ENCODE peak calls at places on chromosomes 6 and 20, in nine cellular contexts. One of them, this sample, is unnamed.
A peak's percentile ranks its signal among the peaks of the same experiment; 100 is the strongest.

GRCh38 chr6:3360727-3361045 is 96.2 kb downstream of the SLC22A23 start:
- DNase-seq in NCI-H1105: no peak
- DNase-seq in GM04503: no peak
- DNase-seq in pancreas: no peak
- DNase-seq in AG08396: no peak
- DNase-seq in T1000: no peak
- DNase-seq in activated T-cell treated with anti-CD3 and anti-CD28 coated beads, Interleukin-2, amount 50 U/mL, for 72 hours: no peak
- DNase-seq in NCI-H1092: no peak
- DNase-seq in left ventricle myocardium superior: no peak
- DNase-seq in this sample: no peak

GRCh38 chr6:34319471-34319885 is 70.7 kb upstream of the SMIM29 start:
- DNase-seq in NCI-H1105: no peak
- DNase-seq in GM04503: no peak
- DNase-seq in pancreas: no peak
- DNase-seq in AG08396: no peak
- DNase-seq in T1000: no peak
- DNase-seq in activated T-cell treated with anti-CD3 and anti-CD28 coated beads, Interleukin-2, amount 50 U/mL, for 72 hours: no peak
- DNase-seq in NCI-H1092: no peak
- DNase-seq in left ventricle myocardium superior: no peak
- DNase-seq in this sample: no peak

GRCh38 chr20:2042400-2042799 is 48.5 kb upstream of the PDYN start:
- DNase-seq in NCI-H1105: no peak
- DNase-seq in GM04503: peak; percentile 27
- DNase-seq in pancreas: no peak
- DNase-seq in AG08396: peak; percentile 61
- DNase-seq in T1000: no peak
- DNase-seq in activated T-cell treated with anti-CD3 and anti-CD28 coated beads, Interleukin-2, amount 50 U/mL, for 72 hours: no peak
- DNase-seq in NCI-H1092: no peak
- DNase-seq in left ventricle myocardium superior: no peak
- DNase-seq in this sample: no peak

GRCh38 chr6:8494730-8495129 is 59.4 kb upstream of the SLC35B3 start:
- DNase-seq in NCI-H1105: no peak
- DNase-seq in GM04503: no peak
- DNase-seq in pancreas: no peak
- DNase-seq in AG08396: no peak
- DNase-seq in T1000: no peak
- DNase-seq in activated T-cell treated with anti-CD3 and anti-CD28 coated beads, Interleukin-2, amount 50 U/mL, for 72 hours: no peak
- DNase-seq in NCI-H1092: no peak
- DNase-seq in left ventricle myocardium superior: no peak
- DNase-seq in this sample: no peak

GRCh38 chr20:3203315-3204123 is 963 bp downstream of the DDRGK1 start:
- DNase-seq in NCI-H1105: peak; percentile 65
- DNase-seq in GM04503: no peak
- DNase-seq in pancreas: peak; percentile 52
- DNase-seq in AG08396: peak; percentile 60
- DNase-seq in T1000: no peak
- DNase-seq in activated T-cell treated with anti-CD3 and anti-CD28 coated beads, Interleukin-2, amount 50 U/mL, for 72 hours: peak; percentile 34
- DNase-seq in NCI-H1092: peak; percentile 51
- DNase-seq in left ventricle myocardium superior: no peak
- DNase-seq in this sample: no peak

GRCh38 chr6:9095671-9096260 is 660.4 kb upstream of the SLC35B3 start:
- DNase-seq in NCI-H1105: no peak
- DNase-seq in GM04503: no peak
- DNase-seq in pancreas: no peak
- DNase-seq in AG08396: no peak
- DNase-seq in T1000: no peak
- DNase-seq in activated T-cell treated with anti-CD3 and anti-CD28 coated beads, Interleukin-2, amount 50 U/mL, for 72 hours: no peak
- DNase-seq in NCI-H1092: no peak
- DNase-seq in left ventricle myocardium superior: no peak
- DNase-seq in this sample: no peak

GRCh38 chr6:44176935-44177509 is 18.4 kb downstream of the CAPN11 start:
- DNase-seq in NCI-H1105: no peak
- DNase-seq in GM04503: no peak
- DNase-seq in pancreas: no peak
- DNase-seq in AG08396: no peak
- DNase-seq in T1000: no peak
- DNase-seq in activated T-cell treated with anti-CD3 and anti-CD28 coated beads, Interleukin-2, amount 50 U/mL, for 72 hours: peak; percentile 61
- DNase-seq in NCI-H1092: no peak
- DNase-seq in left ventricle myocardium superior: peak; percentile 9
- DNase-seq in this sample: no peak

GRCh38 chr6:34696189-34696738 is 303 bp downstream of the ILRUN start:
- DNase-seq in NCI-H1105: no peak
- DNase-seq in GM04503: no peak
- DNase-seq in pancreas: peak; percentile 76
- DNase-seq in AG08396: no peak
- DNase-seq in T1000: no peak
- DNase-seq in activated T-cell treated with anti-CD3 and anti-CD28 coated beads, Interleukin-2, amount 50 U/mL, for 72 hours: no peak
- DNase-seq in NCI-H1092: no peak
- DNase-seq in left ventricle myocardium superior: peak; percentile 78
- DNase-seq in this sample: no peak

GRCh38 chr20:44911264-44911921 is 1.5 kb downstream of the PABPC1L start:
- DNase-seq in NCI-H1105: no peak
- DNase-seq in GM04503: no peak
- DNase-seq in pancreas: peak; percentile 74
- DNase-seq in AG08396: peak; percentile 49
- DNase-seq in T1000: peak; percentile 42
- DNase-seq in activated T-cell treated with anti-CD3 and anti-CD28 coated beads, Interleukin-2, amount 50 U/mL, for 72 hours: peak; percentile 57
- DNase-seq in NCI-H1092: no peak
- DNase-seq in left ventricle myocardium superior: no peak
- DNase-seq in this sample: peak; percentile 96

GRCh38 chr6:107179004-107179403 is 63.7 kb upstream of the BEND3 start:
- DNase-seq in NCI-H1105: peak; percentile 2
- DNase-seq in GM04503: no peak
- DNase-seq in pancreas: no peak
- DNase-seq in AG08396: no peak
- DNase-seq in T1000: no peak
- DNase-seq in activated T-cell treated with anti-CD3 and anti-CD28 coated beads, Interleukin-2, amount 50 U/mL, for 72 hours: peak; percentile 3
- DNase-seq in NCI-H1092: no peak
- DNase-seq in left ventricle myocardium superior: no peak
- DNase-seq in this sample: peak; percentile 14

GRCh38 chr6:93779086-93779858 is 359.9 kb upstream of the EPHA7 start:
- DNase-seq in NCI-H1105: no peak
- DNase-seq in GM04503: no peak
- DNase-seq in pancreas: no peak
- DNase-seq in AG08396: no peak
- DNase-seq in T1000: no peak
- DNase-seq in activated T-cell treated with anti-CD3 and anti-CD28 coated beads, Interleukin-2, amount 50 U/mL, for 72 hours: no peak
- DNase-seq in NCI-H1092: no peak
- DNase-seq in left ventricle myocardium superior: peak; percentile 35
- DNase-seq in this sample: peak; percentile 32

This sample was measured in HuH-7.